ENCODE peak calls at places on chromosomes 7 and 10, in ten cellular contexts. H, I, C, G, D, O, Z, M, F and K are unnamed samples.

GRCh38 chr7:1058821-1059199 is 14.5 kb downstream of the GPR146 start:
- DNase-seq in H (no peak), I (no peak), C (peak; percentile 47), G (no peak), D (no peak), O (no peak), Z (no peak), M (peak; percentile 70), F (no peak), K (no peak)

GRCh38 chr7:158368449-158368848 is 219.2 kb downstream of the PTPRN2 start:
- DNase-seq in H (no peak), I (no peak), C (no peak), G (no peak), D (no peak), O (no peak), Z (no peak), M (no peak), F (no peak), K (no peak)

GRCh38 chr10:103457176-103457712 is 1.5 kb downstream of the CALHM1 start:
- DNase-seq in H (no peak), I (no peak), C (no peak), G (no peak), D (no peak), O (no peak), Z (no peak), M (no peak), F (no peak), K (no peak)

GRCh38 chr10:86613096-86613495 is 41.3 kb upstream of the OPN4 start:
- DNase-seq in H (no peak), I (no peak), C (no peak), G (no peak), D (no peak), O (no peak), Z (no peak), M (no peak), F (no peak), K (no peak)

GRCh38 chr10:69352569-69353264 is 64.0 kb downstream of the TACR2 start:
- DNase-seq in H (no peak), I (no peak), C (no peak), G (no peak), D (no peak), O (peak; percentile 1), Z (no peak), M (peak; percentile 75), F (no peak), K (no peak)

GRCh38 chr10:28592953-28593352 is 60.0 kb downstream of the WAC start:
- DNase-seq in H (no peak), I (no peak), C (no peak), G (no peak), D (no peak), O (no peak), Z (no peak), M (peak; percentile 57), F (no peak), K (no peak)

GRCh38 chr7:128947854-128948253 is 10.1 kb downstream of the IRF5 start:
- DNase-seq in H (no peak), I (no peak), C (no peak), G (no peak), D (no peak), O (no peak), Z (no peak), M (no peak), F (no peak), K (no peak)

GRCh38 chr7:97064972-97065587 is 40.4 kb upstream of the DLX5 start:
- DNase-seq in H (no peak), I (no peak), C (peak; percentile 72), G (no peak), D (peak; percentile 65), O (no peak), Z (no peak), M (peak; percentile 64), F (peak; percentile 54), K (no peak)

GRCh38 chr10:103663802-103664201 is 170.3 kb downstream of the NEURL1 start:
- DNase-seq in H (no peak), I (peak; percentile 49), C (no peak), G (no peak), D (no peak), O (peak; percentile 74), Z (no peak), M (no peak), F (no peak), K (no peak)

GRCh38 chr10:124217031-124217430 is 123.6 kb upstream of the CHST15 start:
- DNase-seq in H (no peak), I (no peak), C (no peak), G (no peak), D (no peak), O (no peak), Z (no peak), M (no peak), F (no peak), K (no peak)

GRCh38 chr7:100612730-100613446 is 548 bp downstream of the MOSPD3 start:
- DNase-seq in H (peak; percentile 62), I (no peak), C (peak; percentile 62), G (no peak), D (peak; percentile 37), O (no peak), Z (no peak), M (no peak), F (no peak), K (no peak)

GRCh38 chr10:55629792-55630490 is 731.1 kb downstream of the ZWINT start:
- DNase-seq in H (peak; percentile 63), I (no peak), C (peak; percentile 75), G (no peak), D (no peak), O (no peak), Z (no peak), M (peak; percentile 76), F (peak; percentile 59), K (no peak)

GRCh38 chr10:70935631-70936030 is 47.3 kb upstream of the PCBD1 start:
- DNase-seq in H (no peak), I (no peak), C (no peak), G (no peak), D (no peak), O (no peak), Z (no peak), M (no peak), F (no peak), K (no peak)

DNA sequence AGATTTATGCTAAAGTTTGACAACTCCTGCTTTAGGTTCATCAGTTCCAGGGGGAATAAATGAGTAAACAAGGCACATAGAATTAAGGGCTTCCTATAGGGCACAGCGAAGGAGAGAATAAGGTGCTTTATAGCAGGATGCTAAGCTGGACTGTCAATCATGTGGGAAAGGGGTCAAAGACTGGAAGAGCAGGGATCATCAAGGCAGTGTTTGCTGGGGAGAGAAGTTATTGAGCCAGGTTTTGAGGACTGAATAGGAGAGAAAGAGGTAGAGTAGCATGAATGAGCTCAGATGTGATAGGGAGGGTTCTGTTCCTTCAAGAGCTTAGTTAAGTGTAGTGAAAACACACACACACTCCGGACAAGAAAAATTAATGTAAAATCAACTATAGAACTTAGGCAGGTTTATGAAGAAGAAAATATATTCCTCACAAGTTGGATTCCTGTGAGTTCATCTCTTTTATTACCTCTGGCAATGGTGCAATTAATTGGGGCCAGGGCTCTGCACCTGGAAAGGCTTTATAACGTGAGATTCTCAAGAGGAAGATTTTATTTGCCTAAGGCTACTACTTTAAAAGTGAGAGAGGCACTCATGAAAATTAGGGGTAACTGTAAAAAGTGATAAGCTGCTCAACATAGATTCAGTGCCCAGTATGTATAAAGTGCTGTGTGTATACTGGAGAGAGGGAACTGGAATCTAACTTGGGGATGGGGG is 222.4 kb downstream of the AUTS2 start:
- DNase-seq in H (no peak), I (no peak), C (no peak), G (no peak), D (no peak), O (no peak), Z (no peak), M (no peak), F (no peak), K (no peak)
- H3K4me1 ChIP-seq in H (no peaks in the 10 kb centered on the region), I (peaks cover 48% of the 10 kb centered on the region), C (peaks cover 31% of the 10 kb centered on the region), G (no peaks in the 10 kb centered on the region), D (peaks cover 20% of the 10 kb centered on the region), O (peaks cover 17% of the 10 kb centered on the region), Z (peaks cover 11% of the 10 kb centered on the region), M (peaks cover 3% of the 10 kb centered on the region), F (peaks cover 28% of the 10 kb centered on the region), K (no peaks in the 10 kb centered on the region)

GRCh38 chr10:117134084-117135025 is 3.7 kb downstream of the VAX1 start:
- DNase-seq in H (peak; percentile 54), I (no peak), C (peak; percentile 82), G (no peak), D (peak; percentile 29), O (no peak), Z (no peak), M (no peak), F (peak; percentile 49), K (no peak)

GRCh38 chr10:117132751-117133231 is 5.3 kb downstream of the VAX1 start:
- DNase-seq in H (peak; percentile 62), I (no peak), C (peak; percentile 76), G (no peak), D (no peak), O (no peak), Z (no peak), M (no peak), F (peak; percentile 58), K (no peak)

GRCh38 chr10:117135026-117135372 is 3.1 kb downstream of the VAX1 start:
- DNase-seq in H (no peak), I (no peak), C (no peak), G (no peak), D (no peak), O (no peak), Z (no peak), M (no peak), F (no peak), K (no peak)

GRCh38 chr10:117131390-117132327 is 6.4 kb downstream of the VAX1 start:
- DNase-seq in H (peak; percentile 61), I (no peak), C (peak; percentile 65), G (no peak), D (no peak), O (no peak), Z (no peak), M (no peak), F (no peak), K (peak; percentile 18)

GRCh38 chr10:117133273-117134083 is 4.6 kb downstream of the VAX1 start:
- DNase-seq in H (peak; percentile 34), I (no peak), C (peak; percentile 58), G (no peak), D (no peak), O (no peak), Z (no peak), M (no peak), F (no peak), K (no peak)
- H3K4me1 ChIP-seq in H (no peaks in the 10 kb centered on the region), I (peaks cover 56% of the 10 kb centered on the region), C (peaks cover 47% of the 10 kb centered on the region), G (peaks cover 28% of the 10 kb centered on the region), D (no peaks in the 10 kb centered on the region), O (peaks cover 2% of the 10 kb centered on the region), Z (no peaks in the 10 kb centered on the region), M (no peaks in the 10 kb centered on the region), F (peaks cover 39% of the 10 kb centered on the region), K (peaks cover 6% of the 10 kb centered on the region)

GRCh38 chr7:92716825-92717580 is 119.4 kb downstream of the CDK6 start:
- DNase-seq in H (no peak), I (no peak), C (no peak), G (no peak), D (no peak), O (no peak), Z (no peak), M (no peak), F (no peak), K (no peak)
- H3K4me1 ChIP-seq in H (peaks cover 3% of the 10 kb centered on the region), I (peaks cover 69% of the 10 kb centered on the region), C (no peaks in the 10 kb centered on the region), G (peaks cover 20% of the 10 kb centered on the region), D (no peaks in the 10 kb centered on the region), O (peaks cover 7% of the 10 kb centered on the region), Z (peaks cover 29% of the 10 kb centered on the region), M (peaks cover 2% of the 10 kb centered on the region), F (no peaks in the 10 kb centered on the region), K (peaks cover 17% of the 10 kb centered on the region)

DNA sequence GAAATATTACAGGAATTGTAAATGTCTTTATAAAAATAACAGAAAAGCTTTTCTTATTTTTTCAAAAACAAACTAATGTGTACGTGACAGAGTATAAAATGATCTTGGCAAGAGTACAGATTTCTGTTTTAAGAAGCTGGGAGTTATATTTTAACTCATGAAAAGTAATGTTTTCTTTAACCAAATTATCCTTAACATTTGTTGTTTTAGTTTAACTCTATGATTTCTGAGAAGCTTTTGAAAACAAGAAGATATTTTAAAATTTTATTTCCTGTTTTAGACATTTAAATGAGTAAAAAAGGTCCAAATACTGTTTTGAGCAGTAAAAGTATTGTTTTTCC is 144.6 kb downstream of the HGF start:
- DNase-seq in H (no peak), I (no peak), C (no peak), G (no peak), D (no peak), O (no peak), Z (no peak), M (no peak), F (no peak), K (no peak)
- H3K4me1 ChIP-seq in H (no peaks in the 10 kb centered on the region), I (no peaks in the 10 kb centered on the region), C (no peaks in the 10 kb centered on the region), G (no peaks in the 10 kb centered on the region), D (peaks cover 5% of the 10 kb centered on the region), O (no peaks in the 10 kb centered on the region), Z (no peaks in the 10 kb centered on the region), M (peaks cover 11% of the 10 kb centered on the region), F (no peaks in the 10 kb centered on the region), K (no peaks in the 10 kb centered on the region)